ENCODE peak calls at places on chromosomes 11 and 22, in nine cellular contexts. One of them, this sample, is unnamed.

GRCh38 chr11:11944444-11944843 is 64.0 kb downstream of the DKK3 start:
- DNase-seq in tibial artery: no peak
- DNase-seq in naive thymus-derived CD4-positive, alpha-beta T cell: no peak
- DNase-seq in fibroblast of mammary gland: no peak
- DNase-seq in cardiac fibroblast: no peak
- DNase-seq in heart left ventricle: no peak
- DNase-seq in right atrium auricular region: no peak
- DNase-seq in coronary artery: no peak
- DNase-seq in CD8-positive, alpha-beta T cell: no peak
- DNase-seq in this sample: no peak

GRCh38 chr22:31838917-31839316 is 85.1 kb downstream of the DEPDC5 start:
- DNase-seq in tibial artery: no peak
- DNase-seq in naive thymus-derived CD4-positive, alpha-beta T cell: no peak
- DNase-seq in fibroblast of mammary gland: no peak
- DNase-seq in cardiac fibroblast: no peak
- DNase-seq in heart left ventricle: no peak
- DNase-seq in right atrium auricular region: no peak
- DNase-seq in coronary artery: no peak
- DNase-seq in CD8-positive, alpha-beta T cell: no peak
- DNase-seq in this sample: no peak

GRCh38 chr11:58912124-58912523 is 27.2 kb upstream of the GLYATL1 start:
- DNase-seq in tibial artery: no peak
- DNase-seq in naive thymus-derived CD4-positive, alpha-beta T cell: no peak
- DNase-seq in fibroblast of mammary gland: peak
- DNase-seq in cardiac fibroblast: peak
- DNase-seq in heart left ventricle: no peak
- DNase-seq in right atrium auricular region: no peak
- DNase-seq in coronary artery: no peak
- DNase-seq in CD8-positive, alpha-beta T cell: no peak
- DNase-seq in this sample: no peak

GRCh38 chr11:79353706-79354105 is 87.1 kb downstream of the TENM4 start:
- DNase-seq in tibial artery: no peak
- DNase-seq in naive thymus-derived CD4-positive, alpha-beta T cell: no peak
- DNase-seq in fibroblast of mammary gland: peak
- DNase-seq in cardiac fibroblast: no peak
- DNase-seq in heart left ventricle: no peak
- DNase-seq in right atrium auricular region: no peak
- DNase-seq in coronary artery: no peak
- DNase-seq in CD8-positive, alpha-beta T cell: no peak
- DNase-seq in this sample: no peak

GRCh38 chr11:61549662-61550568 is 31.0 kb downstream of the SYT7 start:
- DNase-seq in tibial artery: no peak
- DNase-seq in naive thymus-derived CD4-positive, alpha-beta T cell: no peak
- DNase-seq in fibroblast of mammary gland: no peak
- DNase-seq in cardiac fibroblast: no peak
- DNase-seq in heart left ventricle: peak
- DNase-seq in right atrium auricular region: no peak
- DNase-seq in coronary artery: no peak
- DNase-seq in CD8-positive, alpha-beta T cell: no peak
- DNase-seq in this sample: no peak

GRCh38 chr11:75668508-75669297 is at the start of gene MAP6:
- DNase-seq in tibial artery: no peak
- DNase-seq in naive thymus-derived CD4-positive, alpha-beta T cell: no peak
- DNase-seq in fibroblast of mammary gland: no peak
- DNase-seq in cardiac fibroblast: peak
- DNase-seq in heart left ventricle: peak
- DNase-seq in right atrium auricular region: no peak
- DNase-seq in coronary artery: no peak
- DNase-seq in CD8-positive, alpha-beta T cell: no peak
- DNase-seq in this sample: no peak

GRCh38 chr11:70504246-70505020 is 106.1 kb downstream of the CTTN start:
- DNase-seq in tibial artery: no peak
- DNase-seq in naive thymus-derived CD4-positive, alpha-beta T cell: no peak
- DNase-seq in fibroblast of mammary gland: no peak
- DNase-seq in cardiac fibroblast: no peak
- DNase-seq in heart left ventricle: no peak
- DNase-seq in right atrium auricular region: no peak
- DNase-seq in coronary artery: no peak
- DNase-seq in CD8-positive, alpha-beta T cell: no peak
- DNase-seq in this sample: no peak

GRCh38 chr11:69416123-69416475 is 65.4 kb upstream of the LINC01488 start:
- DNase-seq in tibial artery: no peak
- DNase-seq in naive thymus-derived CD4-positive, alpha-beta T cell: no peak
- DNase-seq in fibroblast of mammary gland: no peak
- DNase-seq in cardiac fibroblast: no peak
- DNase-seq in heart left ventricle: no peak
- DNase-seq in right atrium auricular region: no peak
- DNase-seq in coronary artery: no peak
- DNase-seq in CD8-positive, alpha-beta T cell: no peak
- DNase-seq in this sample: no peak

GRCh38 chr11:113504071-113504470 is 28.9 kb upstream of the DRD2 start:
- DNase-seq in tibial artery: no peak
- DNase-seq in naive thymus-derived CD4-positive, alpha-beta T cell: no peak
- DNase-seq in fibroblast of mammary gland: no peak
- DNase-seq in cardiac fibroblast: no peak
- DNase-seq in heart left ventricle: no peak
- DNase-seq in right atrium auricular region: peak
- DNase-seq in coronary artery: peak
- DNase-seq in CD8-positive, alpha-beta T cell: no peak
- DNase-seq in this sample: no peak

DNA sequence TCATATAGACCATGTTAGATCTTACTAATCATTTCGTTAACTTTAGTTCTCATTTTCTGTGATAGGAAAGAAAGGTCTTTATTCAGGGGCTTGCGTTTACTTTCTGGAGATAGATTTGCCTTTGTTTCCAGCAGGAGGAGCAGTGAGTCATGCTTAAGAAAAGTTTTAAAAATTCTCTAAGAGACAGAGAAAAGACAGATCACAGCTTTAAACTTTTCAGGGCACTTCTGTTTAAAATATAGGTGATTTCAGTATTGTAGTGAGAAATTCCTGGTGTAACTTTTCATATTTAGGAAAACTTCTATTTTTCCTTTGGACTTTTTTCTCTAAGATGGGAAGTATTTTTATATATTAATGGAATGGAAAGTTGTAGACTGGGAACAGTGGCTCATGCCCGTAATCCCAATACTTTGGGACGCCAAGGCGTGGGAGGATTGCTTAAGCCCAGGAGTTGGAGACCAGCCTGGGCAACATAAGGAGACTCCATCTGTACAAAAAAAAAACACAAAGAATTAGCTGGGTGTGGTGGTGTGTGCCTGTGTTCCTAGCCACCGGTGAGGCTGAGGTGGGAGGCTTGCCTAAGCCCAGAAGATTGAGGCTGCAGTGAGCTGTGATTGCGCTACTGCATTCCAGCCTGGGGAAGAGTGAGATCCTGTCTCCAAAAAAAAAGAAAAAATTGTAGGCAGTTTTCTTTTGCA is 60.3 kb downstream of the ATXN10 start:
- DNase-seq in tibial artery: no peak
- DNase-seq in naive thymus-derived CD4-positive, alpha-beta T cell: no peak
- DNase-seq in fibroblast of mammary gland: peak
- DNase-seq in cardiac fibroblast: peak
- DNase-seq in heart left ventricle: no peak
- DNase-seq in right atrium auricular region: no peak
- DNase-seq in coronary artery: no peak
- DNase-seq in CD8-positive, alpha-beta T cell: no peak
- DNase-seq in this sample: no peak
- H3K4me3 ChIP-seq in tibial artery: no peak
- H3K4me3 ChIP-seq in naive thymus-derived CD4-positive, alpha-beta T cell: no peak
- H3K4me3 ChIP-seq in fibroblast of mammary gland: no peak
- H3K4me3 ChIP-seq in cardiac fibroblast: no peak
- H3K4me3 ChIP-seq in heart left ventricle: no peak
- H3K4me3 ChIP-seq in right atrium auricular region: no peak
- H3K4me3 ChIP-seq in coronary artery: no peak
- H3K4me3 ChIP-seq in CD8-positive, alpha-beta T cell: no peak
- H3K4me3 ChIP-seq in this sample: no peak

DNA sequence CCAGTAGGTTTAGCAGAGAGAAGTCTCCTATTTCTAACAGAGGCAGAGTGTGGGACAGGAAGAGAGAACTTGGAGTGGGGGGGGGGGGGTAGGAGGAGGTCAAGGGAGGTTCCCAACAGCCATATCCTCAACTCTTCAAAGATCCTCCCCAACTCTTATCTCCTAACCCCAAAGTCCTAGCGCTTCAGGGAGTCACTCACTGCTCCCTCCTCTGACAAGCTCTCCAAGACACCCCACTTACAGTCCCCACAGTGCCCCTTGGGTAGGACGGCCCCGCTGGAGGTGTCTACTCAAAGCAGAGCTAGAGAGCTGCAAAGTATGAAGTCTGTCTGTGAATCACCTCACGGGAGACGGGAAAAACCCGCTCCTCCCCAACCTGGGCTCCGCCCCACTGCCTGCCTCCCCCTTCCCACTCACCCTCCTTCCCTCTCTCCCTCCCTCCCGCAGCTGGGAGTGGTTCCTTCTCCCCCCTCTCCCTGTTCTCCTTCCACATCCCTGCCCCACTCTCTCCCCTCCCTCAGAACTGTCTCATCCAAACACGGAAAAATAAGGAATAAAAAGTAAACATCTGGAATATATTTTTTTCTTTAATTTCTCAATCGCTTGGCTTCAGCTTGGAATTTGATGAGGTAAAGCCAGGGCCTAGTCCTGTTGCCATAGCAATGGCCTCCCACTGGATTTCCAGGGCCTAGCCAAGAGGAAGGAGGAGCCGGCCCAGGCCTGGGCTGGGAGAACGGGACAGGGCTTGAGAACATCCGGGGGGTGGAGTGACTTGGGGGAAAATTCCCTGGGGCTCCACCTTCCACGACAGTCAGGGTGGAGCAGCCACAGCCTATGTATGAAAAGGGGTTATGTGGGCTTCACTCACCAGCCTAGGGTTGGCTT is 2.5 kb downstream of the TNKS1BP1 start:
- DNase-seq in tibial artery: peak
- DNase-seq in naive thymus-derived CD4-positive, alpha-beta T cell: no peak
- DNase-seq in fibroblast of mammary gland: peak
- DNase-seq in cardiac fibroblast: peak
- DNase-seq in heart left ventricle: peak
- DNase-seq in right atrium auricular region: peak
- DNase-seq in coronary artery: peak
- DNase-seq in CD8-positive, alpha-beta T cell: no peak
- DNase-seq in this sample: peak
- H3K4me3 ChIP-seq in tibial artery: peak
- H3K4me3 ChIP-seq in naive thymus-derived CD4-positive, alpha-beta T cell: no peak
- H3K4me3 ChIP-seq in fibroblast of mammary gland: peak
- H3K4me3 ChIP-seq in cardiac fibroblast: peak
- H3K4me3 ChIP-seq in heart left ventricle: peak
- H3K4me3 ChIP-seq in right atrium auricular region: peak
- H3K4me3 ChIP-seq in coronary artery: peak
- H3K4me3 ChIP-seq in CD8-positive, alpha-beta T cell: no peak
- H3K4me3 ChIP-seq in this sample: peak

GRCh38 chr22:24555160-24555495 is 190 bp upstream of the GUCD1 start:
- DNase-seq in tibial artery: peak
- DNase-seq in naive thymus-derived CD4-positive, alpha-beta T cell: peak
- DNase-seq in fibroblast of mammary gland: peak
- DNase-seq in cardiac fibroblast: peak
- DNase-seq in heart left ventricle: peak
- DNase-seq in right atrium auricular region: peak
- DNase-seq in coronary artery: peak
- DNase-seq in CD8-positive, alpha-beta T cell: peak
- DNase-seq in this sample: peak

GRCh38 chr22:24563246-24563645 is 7.4 kb downstream of the SNRPD3 start:
- DNase-seq in tibial artery: no peak
- DNase-seq in naive thymus-derived CD4-positive, alpha-beta T cell: no peak
- DNase-seq in fibroblast of mammary gland: no peak
- DNase-seq in cardiac fibroblast: no peak
- DNase-seq in heart left ventricle: no peak
- DNase-seq in right atrium auricular region: no peak
- DNase-seq in coronary artery: no peak
- DNase-seq in CD8-positive, alpha-beta T cell: no peak
- DNase-seq in this sample: no peak

GRCh38 chr22:24554316-24555159 is at the start of gene GUCD1:
- DNase-seq in tibial artery: peak
- DNase-seq in naive thymus-derived CD4-positive, alpha-beta T cell: no peak
- DNase-seq in fibroblast of mammary gland: peak
- DNase-seq in cardiac fibroblast: peak
- DNase-seq in heart left ventricle: peak
- DNase-seq in right atrium auricular region: no peak
- DNase-seq in coronary artery: no peak
- DNase-seq in CD8-positive, alpha-beta T cell: no peak
- DNase-seq in this sample: no peak

GRCh38 chr22:24555496-24556253 is at the start of gene SNRPD3:
- DNase-seq in tibial artery: peak
- DNase-seq in naive thymus-derived CD4-positive, alpha-beta T cell: peak
- DNase-seq in fibroblast of mammary gland: peak
- DNase-seq in cardiac fibroblast: peak
- DNase-seq in heart left ventricle: peak
- DNase-seq in right atrium auricular region: peak
- DNase-seq in coronary artery: peak
- DNase-seq in CD8-positive, alpha-beta T cell: peak
- DNase-seq in this sample: peak

GRCh38 chr22:24559471-24559870 is 3.7 kb downstream of the SNRPD3 start:
- DNase-seq in tibial artery: no peak
- DNase-seq in naive thymus-derived CD4-positive, alpha-beta T cell: no peak
- DNase-seq in fibroblast of mammary gland: no peak
- DNase-seq in cardiac fibroblast: no peak
- DNase-seq in heart left ventricle: no peak
- DNase-seq in right atrium auricular region: no peak
- DNase-seq in coronary artery: no peak
- DNase-seq in CD8-positive, alpha-beta T cell: no peak
- DNase-seq in this sample: no peak
- H3K4me3 ChIP-seq in tibial artery: no peak
- H3K4me3 ChIP-seq in naive thymus-derived CD4-positive, alpha-beta T cell: no peak
- H3K4me3 ChIP-seq in fibroblast of mammary gland: no peak
- H3K4me3 ChIP-seq in cardiac fibroblast: no peak
- H3K4me3 ChIP-seq in heart left ventricle: no peak
- H3K4me3 ChIP-seq in right atrium auricular region: no peak
- H3K4me3 ChIP-seq in coronary artery: no peak
- H3K4me3 ChIP-seq in CD8-positive, alpha-beta T cell: no peak
- H3K4me3 ChIP-seq in this sample: no peak

GRCh38 chr11:6387811-6388599 is 2.3 kb upstream of the SMPD1 start:
- DNase-seq in tibial artery: peak
- DNase-seq in naive thymus-derived CD4-positive, alpha-beta T cell: no peak
- DNase-seq in fibroblast of mammary gland: peak
- DNase-seq in cardiac fibroblast: peak
- DNase-seq in heart left ventricle: no peak
- DNase-seq in right atrium auricular region: no peak
- DNase-seq in coronary artery: no peak
- DNase-seq in CD8-positive, alpha-beta T cell: no peak
- DNase-seq in this sample: no peak

GRCh38 chr11:6390718-6391547 is 659 bp downstream of the SMPD1 start:
- DNase-seq in tibial artery: no peak
- DNase-seq in naive thymus-derived CD4-positive, alpha-beta T cell: no peak
- DNase-seq in fibroblast of mammary gland: no peak
- DNase-seq in cardiac fibroblast: no peak
- DNase-seq in heart left ventricle: no peak
- DNase-seq in right atrium auricular region: no peak
- DNase-seq in coronary artery: no peak
- DNase-seq in CD8-positive, alpha-beta T cell: no peak
- DNase-seq in this sample: no peak

GRCh38 chr11:6389921-6390717 is at the start of gene SMPD1:
- DNase-seq in tibial artery: peak
- DNase-seq in naive thymus-derived CD4-positive, alpha-beta T cell: peak
- DNase-seq in fibroblast of mammary gland: peak
- DNase-seq in cardiac fibroblast: peak
- DNase-seq in heart left ventricle: peak
- DNase-seq in right atrium auricular region: peak
- DNase-seq in coronary artery: peak
- DNase-seq in CD8-positive, alpha-beta T cell: peak
- DNase-seq in this sample: peak

GRCh38 chr11:6391548-6392134 is 1.4 kb downstream of the SMPD1 start:
- DNase-seq in tibial artery: peak
- DNase-seq in naive thymus-derived CD4-positive, alpha-beta T cell: no peak
- DNase-seq in fibroblast of mammary gland: no peak
- DNase-seq in cardiac fibroblast: no peak
- DNase-seq in heart left ventricle: no peak
- DNase-seq in right atrium auricular region: no peak
- DNase-seq in coronary artery: no peak
- DNase-seq in CD8-positive, alpha-beta T cell: no peak
- DNase-seq in this sample: no peak

GRCh38 chr11:6388747-6389146 is 1.5 kb upstream of the SMPD1 start:
- DNase-seq in tibial artery: no peak
- DNase-seq in naive thymus-derived CD4-positive, alpha-beta T cell: no peak
- DNase-seq in fibroblast of mammary gland: no peak
- DNase-seq in cardiac fibroblast: no peak
- DNase-seq in heart left ventricle: no peak
- DNase-seq in right atrium auricular region: no peak
- DNase-seq in coronary artery: no peak
- DNase-seq in CD8-positive, alpha-beta T cell: no peak
- DNase-seq in this sample: no peak
- H3K4me3 ChIP-seq in tibial artery: no peak
- H3K4me3 ChIP-seq in naive thymus-derived CD4-positive, alpha-beta T cell: no peak
- H3K4me3 ChIP-seq in fibroblast of mammary gland: no peak
- H3K4me3 ChIP-seq in cardiac fibroblast: no peak
- H3K4me3 ChIP-seq in heart left ventricle: no peak
- H3K4me3 ChIP-seq in right atrium auricular region: no peak
- H3K4me3 ChIP-seq in coronary artery: no peak
- H3K4me3 ChIP-seq in CD8-positive, alpha-beta T cell: no peak
- H3K4me3 ChIP-seq in this sample: no peak

This sample was measured in skeletal muscle cell.